ENCODE peak calls at places on chromosomes 5 and 9, in six cellular contexts. K, R, T, F, X and Q are unnamed samples.

GRCh38 chr5:19950897-19951296 is 37.1 kb downstream of the CDH18 start:
- DNase-seq in X (no peak), F (no peak), K (no peak), R (no peak), T (no peak), Q (no peak)

GRCh38 chr9:84744195-84744594 is 74.7 kb downstream of the NTRK2 start:
- DNase-seq in T (no peak), X (no peak), K (no peak), F (no peak), R (no peak), Q (no peak)

GRCh38 chr5:96431376-96432244 is 1.4 kb downstream of the PCSK1 start:
- DNase-seq in R (no peak), X (peak; percentile 97), T (no peak), F (no peak), K (peak; percentile 37), Q (no peak)

GRCh38 chr5:139150359-139150999 is 47.7 kb downstream of the SIL1 start:
- DNase-seq in R (no peak), T (no peak), F (no peak), X (no peak), K (no peak), Q (no peak)

GRCh38 chr5:82356808-82357671 is 78.9 kb upstream of the RPS23 start:
- DNase-seq in T (peak; percentile 70), F (peak; percentile 73), X (peak; percentile 96), R (peak; percentile 47), K (no peak), Q (peak; percentile 68)

GRCh38 chr9:21558627-21559401 is 76.7 kb upstream of the IFNE start:
- DNase-seq in K (peak; percentile 13), R (no peak), F (no peak), T (no peak), X (peak; percentile 70), Q (no peak)

GRCh38 chr9:70484232-70485130 is 70.0 kb upstream of the KLF9 start:
- DNase-seq in R (no peak), F (peak; percentile 65), K (no peak), X (peak; percentile 85), T (no peak), Q (no peak)

GRCh38 chr5:152606739-152607138 is 201.7 kb upstream of the NMUR2 start:
- DNase-seq in F (no peak), T (no peak), R (no peak), X (no peak), K (no peak), Q (no peak)

GRCh38 chr5:113068559-113068958 is 92.0 kb downstream of the DCP2 start:
- DNase-seq in F (no peak), K (no peak), R (no peak), T (no peak), X (no peak), Q (no peak)

GRCh38 chr9:2634158-2634557 is 12.6 kb downstream of the VLDLR start:
- DNase-seq in K (no peak), X (no peak), T (no peak), F (no peak), R (no peak), Q (no peak)

GRCh38 chr9:19875291-19875910 is 86.6 kb upstream of the SLC24A2 start:
- DNase-seq in F (no peak), T (no peak), X (peak; percentile 27), R (no peak), K (no peak), Q (no peak)

GRCh38 chr5:169221519-169221918 is 79.4 kb downstream of the SLIT3 start:
- DNase-seq in F (no peak), K (no peak), R (no peak), X (no peak), T (no peak), Q (no peak)

GRCh38 chr9:104810421-104811339 is 46.8 kb downstream of the NIPSNAP3B start:
- DNase-seq in R (no peak), F (no peak), T (no peak), X (peak; percentile 52), K (no peak), Q (no peak)

GRCh38 chr5:60538955-60539866 is 160.8 kb downstream of the DEPDC1B start:
- DNase-seq in R (no peak), K (no peak), T (no peak), F (no peak), X (no peak), Q (no peak)

GRCh38 chr5:34564706-34565235 is 91.4 kb upstream of the RAI14 start:
- DNase-seq in T (no peak), R (no peak), F (no peak), K (no peak), X (no peak), Q (no peak)

GRCh38 chr9:130990362-130991226 is 18.4 kb upstream of the LAMC3 start:
- DNase-seq in K (no peak), R (no peak), X (no peak), T (no peak), F (no peak), Q (no peak)

GRCh38 chr5:110812639-110813038 is 73.8 kb downstream of the SLC25A46 start:
- DNase-seq in T (no peak), K (no peak), X (no peak), F (no peak), R (no peak), Q (no peak)

GRCh38 chr5:22560115-22560514 is 293.0 kb downstream of the CDH12 start:
- DNase-seq in F (peak; percentile 50), R (no peak), T (no peak), K (no peak), X (peak; percentile 95), Q (no peak)

GRCh38 chr9:121912812-121913627 is 180.1 kb downstream of the TTLL11 start:
- DNase-seq in K (no peak), X (peak; percentile 21), F (no peak), T (no peak), R (no peak), Q (no peak)

GRCh38 chr9:129441852-129442251 is 179.0 kb downstream of the C9orf50 start:
- DNase-seq in K (no peak), R (no peak), T (no peak), F (no peak), X (no peak), Q (no peak)

GRCh38 chr5:145633474-145633873 is 201.7 kb downstream of the PRELID2 start:
- DNase-seq in T (no peak), F (no peak), K (no peak), X (no peak), R (no peak), Q (no peak)

GRCh38 chr5:81633916-81634315 is 117.0 kb downstream of the SSBP2 start:
- DNase-seq in K (no peak), T (no peak), R (no peak), F (no peak), X (no peak), Q (no peak)

GRCh38 chr9:114282104-114282485 is 40.8 kb upstream of the ORM1 start:
- DNase-seq in X (no peak), R (peak; percentile 5), T (no peak), K (peak; percentile 10), F (no peak), Q (no peak)

GRCh38 chr5:39266442-39266841 is 47.1 kb upstream of the FYB1 start:
- DNase-seq in R (no peak), T (no peak), X (peak; percentile 62), K (no peak), F (no peak), Q (no peak)

GRCh38 chr9:98989036-98990000 is 45.6 kb downstream of the COL15A1 start:
- DNase-seq in X (peak; percentile 100), K (no peak), R (no peak), T (no peak), F (peak; percentile 81), Q (no peak)

GRCh38 chr5:64458948-64459347 is 46.9 kb upstream of the RGS7BP start:
- DNase-seq in R (no peak), K (no peak), X (no peak), F (no peak), T (no peak), Q (no peak)

GRCh38 chr9:88464851-88465250 is 70.1 kb upstream of the NXNL2 start:
- DNase-seq in K (no peak), X (no peak), R (no peak), F (no peak), T (no peak), Q (no peak)

GRCh38 chr5:133589286-133589685 is 23.1 kb downstream of the FSTL4 start:
- DNase-seq in X (no peak), R (no peak), F (no peak), T (no peak), K (no peak), Q (no peak)

GRCh38 chr5:34957299-34957698 is 27.9 kb downstream of the DNAJC21 start:
- DNase-seq in F (no peak), K (no peak), R (no peak), T (no peak), X (peak; percentile 22), Q (no peak)

GRCh38 chr9:121634800-121635261 is 16.6 kb upstream of the DAB2IP start:
- DNase-seq in T (no peak), X (peak; percentile 30), K (peak; percentile 77), F (no peak), R (no peak), Q (no peak)

GRCh38 chr5:13939647-13940046 is 4.8 kb downstream of the DNAH5 start:
- DNase-seq in F (no peak), K (no peak), X (no peak), T (no peak), R (no peak), Q (no peak)

GRCh38 chr9:137705906-137706305 is 87.1 kb downstream of the EHMT1 start:
- DNase-seq in F (no peak), R (no peak), K (no peak), T (no peak), X (no peak), Q (no peak)

GRCh38 chr5:8363133-8363532 is 494.2 kb downstream of the MTRR start:
- DNase-seq in K (no peak), R (no peak), T (no peak), X (peak; percentile 40), F (no peak), Q (no peak)

GRCh38 chr9:112296929-112297328 is 36.5 kb downstream of the PTBP3 start:
- DNase-seq in R (no peak), T (no peak), X (no peak), F (no peak), K (no peak), Q (no peak)